ENCODE peak calls at places on chromosomes 3 and 15, in five cellular contexts. P, X, S, F and V are unnamed samples.

GRCh38 chr15:66600240-66600627 is 34.4 kb upstream of the LCTL start:
- DNase-seq in F (no peak), P (no peak), S (no peak), X (no peak), V (no peak)

GRCh38 chr3:149751551-149751950 is 738 bp downstream of the COMMD2 start:
- DNase-seq in P (no peak), X (no peak), F (no peak), S (no peak), V (no peak)

GRCh38 chr3:188491276-188491687 is 337.3 kb downstream of the LPP start:
- DNase-seq in F (no peak), S (no peak), X (peak; percentile 48), P (no peak), V (no peak)

GRCh38 chr3:189049458-189050231 is 122.1 kb upstream of the TPRG1 start:
- DNase-seq in X (no peak), F (no peak), P (no peak), S (no peak), V (no peak)

GRCh38 chr3:194284351-194284750 is 66.8 kb downstream of the CPN2 start:
- DNase-seq in F (no peak), S (no peak), P (no peak), X (no peak), V (no peak)

GRCh38 chr15:50189630-50190029 is 7.6 kb downstream of the SLC27A2 start:
- DNase-seq in F (no peak), X (no peak), P (no peak), S (no peak), V (no peak)

GRCh38 chr15:41259546-41260189 is 28.6 kb downstream of the CHP1 start:
- DNase-seq in S (no peak), F (no peak), X (no peak), P (no peak), V (no peak)

GRCh38 chr3:47005212-47006144 is 26.0 kb downstream of the NBEAL2 start:
- DNase-seq in F (no peak), P (no peak), X (no peak), S (no peak), V (peak; percentile 36)

GRCh38 chr15:55320963-55321362 is 1.9 kb downstream of the PIGB start:
- DNase-seq in F (no peak), S (no peak), X (no peak), P (no peak), V (no peak)

GRCh38 chr3:159565313-159565712 is 423.3 kb upstream of the IL12A start:
- DNase-seq in X (no peak), P (no peak), S (no peak), F (no peak), V (no peak)